ENCODE peak calls at places on chromosomes 1 and 21, in four cellular contexts. U, E, G and Z are unnamed samples.

GRCh38 chr1:15501208-15502032 is 22.6 kb downstream of the CASP9 start:
- DNase-seq in G (peak), E (peak), U (peak), Z (peak)

GRCh38 chr1:172320723-172321122 is 99.8 kb upstream of the C1orf105 start:
- DNase-seq in E (no peak), U (no peak), G (peak), Z (no peak)

GRCh38 chr21:42262826-42263225 is 43.9 kb downstream of the ABCG1 start:
- DNase-seq in E (peak), U (no peak), G (peak), Z (peak)

GRCh38 chr1:69246109-69246508 is 321.6 kb upstream of the LRRC7 start:
- DNase-seq in U (no peak), G (no peak), E (no peak), Z (no peak)

GRCh38 chr1:223231011-223231572 is 88.0 kb upstream of the TLR5 start:
- DNase-seq in E (no peak), G (no peak), U (no peak), Z (no peak)

GRCh38 chr1:226661965-226662364 is 77.1 kb downstream of the ITPKB start:
- DNase-seq in U (peak), G (peak), E (no peak), Z (peak)

GRCh38 chr1:205939690-205940330 is 3.4 kb downstream of the SLC26A9 start:
- DNase-seq in G (no peak), E (peak), U (no peak), Z (peak)

GRCh38 chr1:147287133-147287865 is 44.8 kb downstream of the CHD1L start:
- DNase-seq in E (no peak), G (peak), U (no peak), Z (no peak)

GRCh38 chr1:170592591-170593111 is 60.7 kb downstream of the GORAB start:
- DNase-seq in U (no peak), G (no peak), E (no peak), Z (no peak)

GRCh38 chr1:52582116-52582696 is 20.0 kb upstream of the GPX7 start:
- DNase-seq in G (no peak), U (no peak), E (no peak), Z (no peak)

GRCh38 chr1:41791667-41792484 is 126.8 kb downstream of the HIVEP3 start:
- DNase-seq in G (no peak), U (no peak), E (no peak), Z (no peak)

GRCh38 chr1:169601096-169601881 is 15.0 kb upstream of the F5 start:
- DNase-seq in E (no peak), U (no peak), G (peak), Z (no peak)

GRCh38 chr1:229891227-229891626 is 175.8 kb upstream of the GALNT2 start:
- DNase-seq in E (no peak), G (no peak), U (no peak), Z (no peak)

GRCh38 chr1:220219865-220220698 is 52.2 kb downstream of the RAB3GAP2 start:
- DNase-seq in E (no peak), U (peak), G (no peak), Z (no peak)

GRCh38 chr1:1517973-1518620 is 6.1 kb downstream of the ATAD3A start:
- DNase-seq in E (no peak), U (no peak), G (no peak), Z (no peak)

GRCh38 chr1:94237291-94238226 is at the start of gene ARHGAP29:
- DNase-seq in G (peak), E (peak), U (peak), Z (peak)

GRCh38 chr1:31798433-31799195 is 17.2 kb downstream of the SPOCD1 start:
- DNase-seq in E (peak), G (peak), U (peak), Z (no peak)

GRCh38 chr1:95733031-95733430 is 499.0 kb downstream of the RWDD3 start:
- DNase-seq in U (no peak), G (no peak), E (no peak), Z (no peak)

GRCh38 chr1:224774378-224774777 is 155.1 kb upstream of the DNAH14 start:
- DNase-seq in G (no peak), U (no peak), E (peak), Z (no peak)
- TF ChIP-seq CTCF in G (no peak), U (no peak), E (no peak), Z (no peak)

DNA sequence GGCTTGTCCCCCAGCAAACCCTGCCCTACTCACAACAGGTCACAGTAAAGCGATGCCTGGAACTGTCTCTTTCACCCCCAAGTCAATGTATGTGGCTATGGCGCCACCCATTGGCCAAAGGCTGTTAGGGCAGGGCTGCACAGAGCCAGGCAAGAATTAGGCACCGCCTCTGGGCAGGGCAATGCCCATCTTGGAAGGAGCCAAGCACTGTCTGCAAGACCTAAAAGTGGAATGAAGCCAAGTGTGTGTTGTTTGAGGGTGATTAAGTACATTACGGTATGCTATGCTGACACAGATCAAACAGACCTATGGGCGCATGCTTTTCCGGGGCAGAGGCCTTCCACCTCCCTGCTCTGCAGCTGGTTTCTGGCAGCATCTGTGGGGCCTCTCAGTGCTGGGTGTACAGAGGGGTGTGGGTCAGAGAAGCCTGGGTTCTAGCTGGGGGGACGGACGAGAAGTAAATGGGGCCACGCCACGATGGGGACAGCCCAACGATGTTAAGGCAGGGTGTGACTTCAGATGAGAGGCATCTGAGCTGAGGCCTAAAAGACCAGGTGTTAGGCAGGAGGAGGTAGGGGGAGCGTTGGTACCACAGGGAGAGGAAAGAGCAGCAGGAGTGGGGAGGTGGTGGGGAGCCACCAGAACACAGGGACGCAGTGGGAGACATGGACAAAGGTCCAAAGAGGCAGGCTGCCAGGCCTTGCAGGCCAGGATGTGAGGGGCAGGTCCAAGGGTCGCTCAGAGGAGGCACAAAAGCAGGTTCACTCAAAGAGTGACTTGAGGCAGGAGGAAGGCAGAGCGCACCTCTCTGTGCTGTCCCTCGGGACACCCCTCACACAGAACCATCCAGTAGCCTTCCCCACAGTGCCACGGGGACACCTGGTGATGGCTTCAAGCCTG is 49.8 kb downstream of the ACOT7 start:
- DNase-seq in U (no peak), E (peak), G (peak), Z (peak)
- TF ChIP-seq CTCF in U (peak), E (peak), G (peak), Z (peak)

GRCh38 chr1:6490181-6491075 is 1.0 kb downstream of the PLEKHG5 start:
- DNase-seq in U (peak), G (peak), E (peak), Z (peak)
- TF ChIP-seq CTCF in U (peak), G (no peak), E (no peak), Z (peak)

GRCh38 chr1:65528104-65528503 is 107.6 kb downstream of the LEPR start:
- DNase-seq in U (no peak), E (no peak), G (no peak), Z (no peak)
- TF ChIP-seq CTCF in U (no peak), E (peak), G (peak), Z (peak)